ENCODE peak calls at places on chromosomes 13 and 19, in seven cellular contexts. W is tibial nerve, G is H9, H is ascending aorta, Q is spleen, Z is tibial artery, A is SK-N-SH. I is an unnamed sample.

GRCh38 chr13:44271031-44271433 is 102.6 kb upstream of the SERP2 start:
- DNase-seq in W (no peak), G (no peak), H (no peak), Q (no peak), Z (no peak), A (no peak), I (no peak)

GRCh38 chr13:83881917-83882625 is at the start of gene SLITRK1:
- DNase-seq in W (no peak), G (peak; percentile 91), H (no peak), Q (no peak), Z (peak; percentile 59), A (peak; percentile 16), I (no peak)

GRCh38 chr19:53870485-53870844 is 2.8 kb downstream of the MYADM start:
- DNase-seq in W (no peak), G (no peak), H (no peak), Q (peak; percentile 86), Z (no peak), A (no peak), I (peak; percentile 68)

GRCh38 chr13:39038569-39038898 is 278 bp downstream of the NHLRC3 start:
- DNase-seq in W (no peak), G (no peak), H (no peak), Q (no peak), Z (no peak), A (no peak), I (no peak)

GRCh38 chr13:111489301-111489700 is 168.9 kb downstream of the TEX29 start:
- DNase-seq in W (no peak), G (no peak), H (no peak), Q (no peak), Z (no peak), A (no peak), I (no peak)

GRCh38 chr13:83753912-83754624 is 128.2 kb downstream of the SLITRK1 start:
- DNase-seq in W (no peak), G (no peak), H (no peak), Q (no peak), Z (no peak), A (no peak), I (peak; percentile 15)

GRCh38 chr13:110371550-110372465 is 64.7 kb downstream of the COL4A2 start:
- DNase-seq in W (no peak), G (no peak), H (no peak), Q (no peak), Z (no peak), A (peak; percentile 76), I (no peak)

GRCh38 chr19:48551437-48552302 is at the start of gene SULT2B1:
- DNase-seq in W (no peak), G (no peak), H (no peak), Q (no peak), Z (no peak), A (peak; percentile 39), I (peak; percentile 69)

GRCh38 chr19:46716672-46717033 is 261 bp downstream of the PRKD2 start:
- DNase-seq in W (no peak), G (no peak), H (no peak), Q (no peak), Z (no peak), A (no peak), I (no peak)

GRCh38 chr13:44174769-44175425 is 198.7 kb upstream of the SERP2 start:
- DNase-seq in W (no peak), G (no peak), H (no peak), Q (no peak), Z (no peak), A (no peak), I (no peak)

GRCh38 chr19:40284501-40285352 is at the start of gene AKT2:
- DNase-seq in W (no peak), G (peak; percentile 88), H (no peak), Q (peak; percentile 95), Z (no peak), A (peak; percentile 94), I (no peak)

GRCh38 chr13:101325423-101325822 is 90.9 kb downstream of the NALCN start:
- DNase-seq in W (no peak), G (no peak), H (no peak), Q (no peak), Z (no peak), A (no peak), I (no peak)

GRCh38 chr13:110092869-110093268 is 214.1 kb downstream of the COL4A1 start:
- DNase-seq in W (no peak), G (peak; percentile 3), H (no peak), Q (no peak), Z (no peak), A (no peak), I (no peak)

GRCh38 chr19:5451494-5451893 is 3.7 kb upstream of the ZNRF4 start:
- DNase-seq in W (no peak), G (no peak), H (no peak), Q (no peak), Z (no peak), A (no peak), I (no peak)

GRCh38 chr19:53982611-53983010 is 8.8 kb upstream of the CACNG6 start:
- DNase-seq in W (no peak), G (peak; percentile 36), H (no peak), Q (peak; percentile 80), Z (no peak), A (peak; percentile 80), I (no peak)

GRCh38 chr13:25632166-25632888 is 260.6 kb downstream of the ATP8A2 start:
- DNase-seq in W (no peak), G (peak; percentile 66), H (no peak), Q (no peak), Z (no peak), A (no peak), I (no peak)

GRCh38 chr13:62320129-62320724 is 904.6 kb upstream of the PCDH20 start:
- DNase-seq in W (no peak), G (no peak), H (no peak), Q (no peak), Z (no peak), A (peak; percentile 38), I (no peak)

GRCh38 chr19:24073807-24074206 is 13.2 kb upstream of the ZNF254 start:
- DNase-seq in W (no peak), G (no peak), H (no peak), Q (no peak), Z (no peak), A (no peak), I (no peak)

GRCh38 chr13:106683179-106683578 is 115.2 kb upstream of the ARGLU1 start:
- DNase-seq in W (no peak), G (no peak), H (no peak), Q (no peak), Z (no peak), A (no peak), I (no peak)

DNA sequence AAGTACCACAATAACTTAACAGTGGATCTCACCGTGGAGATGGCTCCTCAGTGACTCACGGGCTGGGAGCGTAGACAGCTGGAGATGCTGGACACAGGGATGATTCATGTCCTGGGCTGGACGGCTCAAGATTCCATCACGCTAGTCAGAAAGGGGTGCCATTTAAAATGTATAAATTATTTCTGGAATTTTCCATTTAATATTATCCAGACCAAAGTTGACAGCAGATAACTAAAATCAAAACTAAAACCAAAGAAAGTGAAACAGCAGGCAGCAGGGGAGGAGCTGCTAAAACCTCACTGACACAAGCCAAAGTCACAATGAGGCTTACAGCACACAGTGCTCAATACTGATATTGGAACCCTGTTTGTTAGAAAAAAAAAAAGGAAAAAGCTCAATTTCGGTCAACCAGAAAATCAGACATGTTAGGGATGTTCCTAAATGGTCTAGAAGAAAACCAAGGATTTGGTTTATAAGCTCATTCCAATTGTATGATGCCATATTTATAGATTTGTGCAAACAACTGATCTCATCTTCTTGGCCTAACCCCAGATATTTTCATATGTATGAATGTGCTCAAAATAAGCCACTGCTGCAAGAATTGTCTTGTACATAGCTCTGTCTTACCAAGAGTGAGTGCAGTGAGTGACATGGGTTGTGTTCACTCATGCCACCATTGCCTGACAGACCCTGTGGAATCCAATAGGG is 111.8 kb downstream of the SACS start:
- DNase-seq in W (no peak), G (no peak), H (peak; percentile 92), Q (no peak), Z (peak; percentile 74), A (no peak), I (peak; percentile 51)
- H3K27ac ChIP-seq in W (no peak overlapping the region), G (no peak overlapping the region), H (peak overlapping the region; percentile 86), Q (peak overlapping the region; percentile 64), Z (peak overlapping the region; percentile 70), A (peak overlapping the region; percentile 65), I (peak overlapping the region; percentile 49)

DNA sequence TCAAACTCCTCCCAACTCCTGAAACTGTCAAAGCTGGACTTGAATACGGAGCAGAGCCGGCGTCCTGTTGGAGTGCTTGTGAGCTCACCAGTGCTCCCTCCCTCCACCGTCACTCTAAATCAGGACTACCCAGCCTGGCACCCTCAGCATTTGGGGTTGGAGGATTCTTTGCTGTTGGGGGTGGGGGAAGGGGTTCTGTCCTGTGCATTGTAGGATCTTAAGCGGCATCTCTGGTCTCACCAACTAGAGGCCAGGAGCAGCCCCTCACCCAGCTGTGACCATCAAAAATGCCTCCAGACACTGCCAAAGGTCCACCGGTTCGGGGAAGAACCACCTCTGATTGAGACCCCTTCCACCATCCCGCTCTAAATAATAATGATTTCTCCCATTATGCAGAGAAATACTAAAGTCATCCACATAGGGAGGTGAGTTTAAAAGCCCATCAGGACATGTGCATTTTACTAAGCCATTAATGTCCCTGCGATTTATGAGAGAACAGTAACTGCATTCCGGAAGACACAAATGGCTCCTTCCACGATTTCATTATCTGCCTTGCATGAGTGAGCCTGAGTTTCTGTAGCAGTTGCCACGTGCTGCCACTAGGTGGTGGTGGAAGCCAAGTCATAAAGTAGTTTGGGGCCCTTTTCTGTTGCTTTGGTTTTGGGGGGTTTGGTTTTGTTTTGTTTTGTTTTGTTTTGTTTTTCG is 16.1 kb upstream of the USP29 start:
- DNase-seq in W (peak; percentile 45), G (peak; percentile 31), H (peak; percentile 67), Q (no peak), Z (peak; percentile 67), A (peak; percentile 79), I (peak; percentile 39)
- TF ChIP-seq CTCF in W (peak; percentile 78), G (peak; percentile 75), H (peak; percentile 63), Q (peak; percentile 94), Z (peak; percentile 82), A (peak; percentile 71), I (peak; percentile 72)

GRCh38 chr19:19386373-19386869 is 19.1 kb upstream of the GATAD2A start:
- DNase-seq in W (no peak), G (no peak), H (no peak), Q (peak; percentile 84), Z (no peak), A (no peak), I (no peak)
- H3K4me1 ChIP-seq in W (peaks cover 28% of the 10 kb centered on the region), G (no peaks in the 10 kb centered on the region), H (peaks cover 42% of the 10 kb centered on the region), Q (peaks cover 76% of the 10 kb centered on the region), Z (peaks cover 43% of the 10 kb centered on the region), A (no peaks in the 10 kb centered on the region), I (peaks cover 72% of the 10 kb centered on the region)

GRCh38 chr13:86383561-86383960 is 584.3 kb upstream of the SLITRK6 start:
- DNase-seq in W (no peak), G (no peak), H (no peak), Q (no peak), Z (no peak), A (no peak), I (no peak)
- H3K27ac ChIP-seq in W (no peak overlapping the region), G (no peak overlapping the region), H (no peak overlapping the region), Q (no peak overlapping the region), Z (no peak overlapping the region), A (no peak overlapping the region), I (no peak overlapping the region)

DNA sequence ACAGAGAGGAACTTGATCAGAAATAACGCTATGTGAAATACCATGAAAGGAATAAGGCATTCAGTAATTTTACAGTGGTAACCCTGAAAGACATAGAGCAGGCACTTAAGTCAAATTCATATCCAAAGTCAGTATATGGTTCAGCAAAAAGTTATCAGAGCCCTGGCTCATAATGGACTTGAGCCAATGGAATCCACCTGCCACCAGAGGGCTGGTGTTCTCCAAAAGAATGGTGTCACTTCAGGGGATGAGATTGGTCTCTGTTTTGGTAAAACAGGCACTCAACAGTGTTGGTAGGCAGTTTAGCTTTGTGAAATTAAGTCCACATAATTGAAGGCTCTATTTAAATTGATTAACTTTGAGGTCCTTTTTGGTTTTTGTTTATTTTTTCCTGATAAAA is 93.9 kb downstream of the LIG4 start:
- DNase-seq in W (no peak), G (no peak), H (no peak), Q (no peak), Z (no peak), A (no peak), I (no peak)
- TF ChIP-seq CTCF in W (no peak), G (peak; percentile 40), H (no peak), Q (no peak), Z (no peak), A (no peak), I (no peak)

I was measured in left lung.